ENCODE peak calls at places on chromosomes 12 and 14, in eight cellular contexts. One of them, this sample, is unnamed.

GRCh38 chr14:102994689-102995088 is 62.7 kb downstream of the CDC42BPB start:
- DNase-seq in CD4-positive, alpha-beta memory T cell: no peak
- DNase-seq in neural progenitor cell: no peak
- DNase-seq in astrocyte: no peak
- DNase-seq in cardiac muscle cell: no peak
- DNase-seq in mucosa of descending colon: peak; percentile 54
- DNase-seq in hepatocyte: no peak
- DNase-seq in ascending aorta: no peak
- DNase-seq in this sample: no peak

GRCh38 chr12:18576104-18576622 is 161.6 kb downstream of the PLCZ1 start:
- DNase-seq in CD4-positive, alpha-beta memory T cell: no peak
- DNase-seq in neural progenitor cell: no peak
- DNase-seq in astrocyte: peak; percentile 12
- DNase-seq in cardiac muscle cell: no peak
- DNase-seq in mucosa of descending colon: no peak
- DNase-seq in hepatocyte: no peak
- DNase-seq in ascending aorta: no peak
- DNase-seq in this sample: no peak

GRCh38 chr12:89353823-89354629 is 1.7 kb upstream of the DUSP6 start:
- DNase-seq in CD4-positive, alpha-beta memory T cell: peak; percentile 72
- DNase-seq in neural progenitor cell: peak; percentile 91
- DNase-seq in astrocyte: peak; percentile 71
- DNase-seq in cardiac muscle cell: peak; percentile 78
- DNase-seq in mucosa of descending colon: peak; percentile 95
- DNase-seq in hepatocyte: peak; percentile 84
- DNase-seq in ascending aorta: peak; percentile 49
- DNase-seq in this sample: peak; percentile 86

GRCh38 chr14:63308723-63309317 is 9.9 kb downstream of the GPHB5 start:
- DNase-seq in CD4-positive, alpha-beta memory T cell: no peak
- DNase-seq in neural progenitor cell: peak; percentile 63
- DNase-seq in astrocyte: no peak
- DNase-seq in cardiac muscle cell: peak; percentile 48
- DNase-seq in mucosa of descending colon: no peak
- DNase-seq in hepatocyte: peak; percentile 60
- DNase-seq in ascending aorta: no peak
- DNase-seq in this sample: no peak

GRCh38 chr14:77153802-77154201 is 12.2 kb upstream of the ZDHHC22 start:
- DNase-seq in CD4-positive, alpha-beta memory T cell: no peak
- DNase-seq in neural progenitor cell: no peak
- DNase-seq in astrocyte: no peak
- DNase-seq in cardiac muscle cell: no peak
- DNase-seq in mucosa of descending colon: no peak
- DNase-seq in hepatocyte: no peak
- DNase-seq in ascending aorta: no peak
- DNase-seq in this sample: no peak

GRCh38 chr12:48934312-48934706 is 9.0 kb upstream of the FKBP11 start:
- DNase-seq in CD4-positive, alpha-beta memory T cell: no peak
- DNase-seq in neural progenitor cell: no peak
- DNase-seq in astrocyte: no peak
- DNase-seq in cardiac muscle cell: peak; percentile 9
- DNase-seq in mucosa of descending colon: no peak
- DNase-seq in hepatocyte: no peak
- DNase-seq in ascending aorta: no peak
- DNase-seq in this sample: no peak

GRCh38 chr12:41743835-41744234 is 400.8 kb downstream of the GXYLT1 start:
- DNase-seq in CD4-positive, alpha-beta memory T cell: no peak
- DNase-seq in neural progenitor cell: no peak
- DNase-seq in astrocyte: peak; percentile 37
- DNase-seq in cardiac muscle cell: no peak
- DNase-seq in mucosa of descending colon: no peak
- DNase-seq in hepatocyte: peak; percentile 6
- DNase-seq in ascending aorta: no peak
- DNase-seq in this sample: no peak

GRCh38 chr12:28973491-28973890 is 175.6 kb upstream of the FAR2 start:
- DNase-seq in CD4-positive, alpha-beta memory T cell: no peak
- DNase-seq in neural progenitor cell: no peak
- DNase-seq in astrocyte: peak; percentile 76
- DNase-seq in cardiac muscle cell: no peak
- DNase-seq in mucosa of descending colon: no peak
- DNase-seq in hepatocyte: no peak
- DNase-seq in ascending aorta: no peak
- DNase-seq in this sample: no peak

GRCh38 chr14:53167602-53168328 is 14.6 kb upstream of the DDHD1 start:
- DNase-seq in CD4-positive, alpha-beta memory T cell: no peak
- DNase-seq in neural progenitor cell: no peak
- DNase-seq in astrocyte: no peak
- DNase-seq in cardiac muscle cell: no peak
- DNase-seq in mucosa of descending colon: no peak
- DNase-seq in hepatocyte: no peak
- DNase-seq in ascending aorta: no peak
- DNase-seq in this sample: no peak

DNA sequence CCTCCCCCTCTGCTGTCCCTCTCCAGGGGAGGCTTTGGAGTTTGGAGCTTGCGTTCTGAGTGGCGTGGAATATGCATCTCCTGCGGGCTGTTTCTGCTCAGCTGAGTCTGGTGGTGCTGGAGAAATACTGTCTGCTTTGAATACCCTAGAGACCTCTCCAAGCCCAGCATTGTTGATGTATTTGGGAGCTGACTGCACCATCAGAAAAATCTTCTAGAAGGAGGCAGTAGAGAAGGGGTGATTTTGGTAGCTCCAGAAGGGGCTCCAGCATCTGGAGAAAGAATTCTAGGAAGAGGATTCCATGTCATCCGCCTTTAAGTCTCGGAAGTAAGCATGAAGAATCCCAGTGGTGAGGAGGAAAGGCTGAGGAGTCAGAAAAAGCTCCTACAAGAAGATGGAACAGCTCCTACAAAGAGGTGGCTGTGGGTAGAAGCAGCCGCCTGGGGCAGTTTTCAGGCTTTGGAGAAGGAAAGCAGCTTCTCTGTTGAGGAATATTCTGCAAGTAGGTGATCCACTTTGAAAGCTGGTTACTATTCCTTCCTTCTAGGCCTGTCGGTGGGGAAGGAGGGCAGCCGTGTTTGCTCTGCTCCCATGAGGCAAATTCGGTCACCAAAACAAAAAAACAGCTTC is 9.7 kb downstream of the MLXIP start:
- DNase-seq in CD4-positive, alpha-beta memory T cell: no peak
- DNase-seq in neural progenitor cell: no peak
- DNase-seq in astrocyte: no peak
- DNase-seq in cardiac muscle cell: no peak
- DNase-seq in mucosa of descending colon: no peak
- DNase-seq in hepatocyte: no peak
- DNase-seq in ascending aorta: no peak
- DNase-seq in this sample: no peak
- H3K4me1 ChIP-seq in CD4-positive, alpha-beta memory T cell: peaks cover 73% of the 10 kb centered on the region
- H3K4me1 ChIP-seq in neural progenitor cell: peaks cover 14% of the 10 kb centered on the region
- H3K4me1 ChIP-seq in astrocyte: peaks cover 9% of the 10 kb centered on the region
- H3K4me1 ChIP-seq in cardiac muscle cell: peaks cover 11% of the 10 kb centered on the region
- H3K4me1 ChIP-seq in mucosa of descending colon: peaks cover 76% of the 10 kb centered on the region
- H3K4me1 ChIP-seq in hepatocyte: peaks cover 8% of the 10 kb centered on the region
- H3K4me1 ChIP-seq in ascending aorta: peaks cover 12% of the 10 kb centered on the region
- H3K4me1 ChIP-seq in this sample: peaks cover 100% of the 10 kb centered on the region

GRCh38 chr12:122979001-122979907 is 1.2 kb upstream of the ARL6IP4 start:
- DNase-seq in CD4-positive, alpha-beta memory T cell: no peak
- DNase-seq in neural progenitor cell: no peak
- DNase-seq in astrocyte: no peak
- DNase-seq in cardiac muscle cell: no peak
- DNase-seq in mucosa of descending colon: peak; percentile 37
- DNase-seq in hepatocyte: no peak
- DNase-seq in ascending aorta: no peak
- DNase-seq in this sample: no peak
- H3K4me1 ChIP-seq in CD4-positive, alpha-beta memory T cell: peaks cover 74% of the 10 kb centered on the region
- H3K4me1 ChIP-seq in neural progenitor cell: peaks cover 18% of the 10 kb centered on the region
- H3K4me1 ChIP-seq in astrocyte: peaks cover 48% of the 10 kb centered on the region
- H3K4me1 ChIP-seq in cardiac muscle cell: peaks cover 16% of the 10 kb centered on the region
- H3K4me1 ChIP-seq in mucosa of descending colon: peaks cover 36% of the 10 kb centered on the region
- H3K4me1 ChIP-seq in hepatocyte: peaks cover 34% of the 10 kb centered on the region
- H3K4me1 ChIP-seq in ascending aorta: peaks cover 35% of the 10 kb centered on the region
- H3K4me1 ChIP-seq in this sample: peaks cover 80% of the 10 kb centered on the region

GRCh38 chr12:45260854-45261253 is 45.0 kb downstream of the ANO6 start:
- DNase-seq in CD4-positive, alpha-beta memory T cell: no peak
- DNase-seq in neural progenitor cell: no peak
- DNase-seq in astrocyte: no peak
- DNase-seq in cardiac muscle cell: no peak
- DNase-seq in mucosa of descending colon: no peak
- DNase-seq in hepatocyte: no peak
- DNase-seq in ascending aorta: no peak
- DNase-seq in this sample: no peak

GRCh38 chr12:45259732-45260480 is 44.0 kb downstream of the ANO6 start:
- DNase-seq in CD4-positive, alpha-beta memory T cell: no peak
- DNase-seq in neural progenitor cell: peak; percentile 50
- DNase-seq in astrocyte: peak; percentile 47
- DNase-seq in cardiac muscle cell: no peak
- DNase-seq in mucosa of descending colon: no peak
- DNase-seq in hepatocyte: peak; percentile 68
- DNase-seq in ascending aorta: no peak
- DNase-seq in this sample: no peak

GRCh38 chr12:45260481-45260824 is 44.6 kb downstream of the ANO6 start:
- DNase-seq in CD4-positive, alpha-beta memory T cell: no peak
- DNase-seq in neural progenitor cell: no peak
- DNase-seq in astrocyte: no peak
- DNase-seq in cardiac muscle cell: no peak
- DNase-seq in mucosa of descending colon: no peak
- DNase-seq in hepatocyte: no peak
- DNase-seq in ascending aorta: no peak
- DNase-seq in this sample: no peak

GRCh38 chr12:45268672-45269406 is 52.9 kb downstream of the ANO6 start:
- DNase-seq in CD4-positive, alpha-beta memory T cell: no peak
- DNase-seq in neural progenitor cell: peak; percentile 11
- DNase-seq in astrocyte: peak; percentile 94
- DNase-seq in cardiac muscle cell: peak; percentile 89
- DNase-seq in mucosa of descending colon: peak; percentile 36
- DNase-seq in hepatocyte: peak; percentile 87
- DNase-seq in ascending aorta: peak; percentile 53
- DNase-seq in this sample: peak; percentile 76

DNA sequence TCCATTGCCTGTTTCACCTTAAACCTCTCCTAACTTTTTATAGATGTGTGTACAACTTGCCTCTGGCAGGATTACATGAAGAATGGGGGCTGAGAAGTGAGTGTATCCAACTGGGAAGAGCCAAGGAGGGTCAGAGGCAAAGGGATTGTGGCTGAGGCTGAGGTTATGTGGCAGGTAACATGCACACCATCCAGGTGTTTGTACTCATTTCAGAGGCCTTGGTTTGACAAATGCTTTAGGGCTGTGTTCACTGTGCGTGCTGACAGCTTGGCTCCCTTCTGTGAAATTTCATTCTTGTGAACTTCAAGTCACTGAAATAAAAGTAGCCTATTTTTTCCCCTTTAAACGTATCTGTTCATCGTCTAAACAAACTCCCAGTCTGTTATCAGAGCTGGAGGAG is 47.7 kb downstream of the ANO6 start:
- DNase-seq in CD4-positive, alpha-beta memory T cell: no peak
- DNase-seq in neural progenitor cell: no peak
- DNase-seq in astrocyte: no peak
- DNase-seq in cardiac muscle cell: peak; percentile 46
- DNase-seq in mucosa of descending colon: no peak
- DNase-seq in hepatocyte: no peak
- DNase-seq in ascending aorta: no peak
- DNase-seq in this sample: no peak
- H3K4me1 ChIP-seq in CD4-positive, alpha-beta memory T cell: peaks cover 11% of the 10 kb centered on the region
- H3K4me1 ChIP-seq in neural progenitor cell: peaks cover 13% of the 10 kb centered on the region
- H3K4me1 ChIP-seq in astrocyte: peaks cover 18% of the 10 kb centered on the region
- H3K4me1 ChIP-seq in cardiac muscle cell: peaks cover 43% of the 10 kb centered on the region
- H3K4me1 ChIP-seq in mucosa of descending colon: peaks cover 14% of the 10 kb centered on the region
- H3K4me1 ChIP-seq in hepatocyte: peaks cover 49% of the 10 kb centered on the region
- H3K4me1 ChIP-seq in ascending aorta: no peaks in the 10 kb centered on the region
- H3K4me1 ChIP-seq in this sample: peaks cover 40% of the 10 kb centered on the region

DNA sequence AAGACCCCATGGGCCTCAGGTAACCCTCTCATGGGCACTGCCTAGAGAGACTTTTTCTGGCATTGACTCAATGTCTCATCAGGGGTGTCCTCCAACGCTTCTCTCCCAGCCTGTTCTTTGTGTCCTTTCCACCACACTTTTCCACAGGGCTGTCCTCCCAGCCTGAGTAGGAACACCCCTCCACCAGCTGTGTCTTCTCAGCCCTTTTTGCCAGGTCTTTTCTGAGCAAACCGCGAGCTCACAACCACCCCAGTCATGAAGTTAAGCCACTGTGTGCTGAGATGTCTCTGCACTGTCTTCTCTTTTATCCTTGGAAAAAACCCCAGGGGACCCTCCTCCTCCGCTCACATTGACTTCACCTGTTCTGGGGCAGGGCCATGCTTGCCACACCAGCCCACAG is 50.2 kb upstream of the PNMA1 start:
- DNase-seq in CD4-positive, alpha-beta memory T cell: no peak
- DNase-seq in neural progenitor cell: no peak
- DNase-seq in astrocyte: no peak
- DNase-seq in cardiac muscle cell: no peak
- DNase-seq in mucosa of descending colon: no peak
- DNase-seq in hepatocyte: no peak
- DNase-seq in ascending aorta: no peak
- DNase-seq in this sample: no peak
- H3K4me1 ChIP-seq in CD4-positive, alpha-beta memory T cell: peaks cover 64% of the 10 kb centered on the region
- H3K4me1 ChIP-seq in neural progenitor cell: peaks cover 7% of the 10 kb centered on the region
- H3K4me1 ChIP-seq in astrocyte: peaks cover 10% of the 10 kb centered on the region
- H3K4me1 ChIP-seq in cardiac muscle cell: peaks cover 36% of the 10 kb centered on the region
- H3K4me1 ChIP-seq in mucosa of descending colon: peaks cover 76% of the 10 kb centered on the region
- H3K4me1 ChIP-seq in hepatocyte: peaks cover 48% of the 10 kb centered on the region
- H3K4me1 ChIP-seq in ascending aorta: peaks cover 20% of the 10 kb centered on the region
- H3K4me1 ChIP-seq in this sample: peaks cover 92% of the 10 kb centered on the region

GRCh38 chr12:105223884-105224283 is 12.1 kb downstream of the APPL2 start:
- DNase-seq in CD4-positive, alpha-beta memory T cell: no peak
- DNase-seq in neural progenitor cell: no peak
- DNase-seq in astrocyte: no peak
- DNase-seq in cardiac muscle cell: no peak
- DNase-seq in mucosa of descending colon: no peak
- DNase-seq in hepatocyte: no peak
- DNase-seq in ascending aorta: no peak
- DNase-seq in this sample: no peak

GRCh38 chr12:105221588-105222325 is 14.2 kb downstream of the APPL2 start:
- DNase-seq in CD4-positive, alpha-beta memory T cell: no peak
- DNase-seq in neural progenitor cell: no peak
- DNase-seq in astrocyte: no peak
- DNase-seq in cardiac muscle cell: no peak
- DNase-seq in mucosa of descending colon: no peak
- DNase-seq in hepatocyte: no peak
- DNase-seq in ascending aorta: no peak
- DNase-seq in this sample: no peak

GRCh38 chr12:105223358-105223840 is 12.6 kb downstream of the APPL2 start:
- DNase-seq in CD4-positive, alpha-beta memory T cell: no peak
- DNase-seq in neural progenitor cell: no peak
- DNase-seq in astrocyte: no peak
- DNase-seq in cardiac muscle cell: no peak
- DNase-seq in mucosa of descending colon: no peak
- DNase-seq in hepatocyte: no peak
- DNase-seq in ascending aorta: no peak
- DNase-seq in this sample: no peak

GRCh38 chr12:105222326-105222655 is 13.7 kb downstream of the APPL2 start:
- DNase-seq in CD4-positive, alpha-beta memory T cell: no peak
- DNase-seq in neural progenitor cell: no peak
- DNase-seq in astrocyte: no peak
- DNase-seq in cardiac muscle cell: no peak
- DNase-seq in mucosa of descending colon: no peak
- DNase-seq in hepatocyte: no peak
- DNase-seq in ascending aorta: no peak
- DNase-seq in this sample: no peak

GRCh38 chr12:105222726-105223357 is 13.1 kb downstream of the APPL2 start:
- DNase-seq in CD4-positive, alpha-beta memory T cell: no peak
- DNase-seq in neural progenitor cell: no peak
- DNase-seq in astrocyte: no peak
- DNase-seq in cardiac muscle cell: no peak
- DNase-seq in mucosa of descending colon: no peak
- DNase-seq in hepatocyte: no peak
- DNase-seq in ascending aorta: no peak
- DNase-seq in this sample: no peak
- H3K4me1 ChIP-seq in CD4-positive, alpha-beta memory T cell: no peaks in the 10 kb centered on the region
- H3K4me1 ChIP-seq in neural progenitor cell: no peaks in the 10 kb centered on the region
- H3K4me1 ChIP-seq in astrocyte: peaks cover 19% of the 10 kb centered on the region
- H3K4me1 ChIP-seq in cardiac muscle cell: peaks cover 19% of the 10 kb centered on the region
- H3K4me1 ChIP-seq in mucosa of descending colon: peaks cover 38% of the 10 kb centered on the region
- H3K4me1 ChIP-seq in hepatocyte: peaks cover 47% of the 10 kb centered on the region
- H3K4me1 ChIP-seq in ascending aorta: peaks cover 4% of the 10 kb centered on the region
- H3K4me1 ChIP-seq in this sample: peaks cover 96% of the 10 kb centered on the region

GRCh38 chr14:50531595-50532501 is 521 bp downstream of the MAP4K5 start:
- DNase-seq in CD4-positive, alpha-beta memory T cell: peak; percentile 28
- DNase-seq in neural progenitor cell: peak; percentile 79
- DNase-seq in astrocyte: no peak
- DNase-seq in cardiac muscle cell: peak; percentile 77
- DNase-seq in mucosa of descending colon: peak; percentile 70
- DNase-seq in hepatocyte: peak; percentile 72
- DNase-seq in ascending aorta: no peak
- DNase-seq in this sample: peak; percentile 48
- H3K4me1 ChIP-seq in CD4-positive, alpha-beta memory T cell: peaks cover 46% of the 10 kb centered on the region
- H3K4me1 ChIP-seq in neural progenitor cell: peaks cover 19% of the 10 kb centered on the region
- H3K4me1 ChIP-seq in astrocyte: peaks cover 35% of the 10 kb centered on the region
- H3K4me1 ChIP-seq in cardiac muscle cell: peaks cover 19% of the 10 kb centered on the region
- H3K4me1 ChIP-seq in mucosa of descending colon: peaks cover 23% of the 10 kb centered on the region
- H3K4me1 ChIP-seq in hepatocyte: peaks cover 20% of the 10 kb centered on the region
- H3K4me1 ChIP-seq in ascending aorta: peaks cover 4% of the 10 kb centered on the region
- H3K4me1 ChIP-seq in this sample: peaks cover 55% of the 10 kb centered on the region

This sample was measured in stomach.